ENCODE peak calls at places on chromosomes 6 and 20, in nine cellular contexts. L, R, F, K, Z, C, W, D and N are unnamed samples.

GRCh38 chr6:157403011-157403683 is 22.2 kb downstream of the ZDHHC14 start:
- DNase-seq in L (no peak), R (no peak), F (no peak), K (no peak), Z (no peak), C (no peak), W (no peak), D (no peak), N (no peak)

GRCh38 chr6:33205172-33206026 is 944 bp downstream of the HSD17B8 start:
- DNase-seq in L (no peak), R (no peak), F (peak; percentile 58), K (no peak), Z (peak; percentile 44), C (no peak), W (no peak), D (peak; percentile 55), N (no peak)

GRCh38 chr6:19472168-19472567 is 365.0 kb upstream of the ID4 start:
- DNase-seq in L (no peak), R (peak; percentile 64), F (no peak), K (peak; percentile 96), Z (peak; percentile 96), C (no peak), W (peak; percentile 48), D (no peak), N (no peak)

GRCh38 chr6:26363882-26364825 is 844 bp upstream of the BTN3A2 start:
- DNase-seq in L (no peak), R (no peak), F (no peak), K (no peak), Z (peak; percentile 14), C (peak; percentile 41), W (no peak), D (no peak), N (no peak)

GRCh38 chr20:24879875-24880274 is 69.2 kb upstream of the CST7 start:
- DNase-seq in L (no peak), R (no peak), F (peak; percentile 37), K (no peak), Z (no peak), C (no peak), W (no peak), D (no peak), N (no peak)

GRCh38 chr20:41029150-41029872 is 689 bp downstream of the TOP1 start:
- DNase-seq in L (no peak), R (no peak), F (peak; percentile 68), K (no peak), Z (no peak), C (no peak), W (no peak), D (peak; percentile 61), N (peak; percentile 53)

GRCh38 chr20:19885981-19886665 is 128.1 kb downstream of the RIN2 start:
- DNase-seq in L (peak; percentile 75), R (no peak), F (peak; percentile 79), K (no peak), Z (no peak), C (no peak), W (no peak), D (peak; percentile 72), N (peak; percentile 21)

GRCh38 chr20:6381887-6382286 is 259.1 kb upstream of the FERMT1 start:
- DNase-seq in L (no peak), R (no peak), F (no peak), K (no peak), Z (peak; percentile 7), C (no peak), W (no peak), D (no peak), N (peak; percentile 8)

GRCh38 chr20:1819311-1820136 is 75.7 kb upstream of the SIRPA start:
- DNase-seq in L (no peak), R (no peak), F (no peak), K (no peak), Z (no peak), C (no peak), W (no peak), D (peak; percentile 60), N (no peak)

GRCh38 chr6:46626228-46626909 is 26.2 kb downstream of the CYP39A1 start:
- DNase-seq in L (no peak), R (peak; percentile 4), F (no peak), K (no peak), Z (peak; percentile 56), C (peak; percentile 61), W (peak; percentile 7), D (no peak), N (peak; percentile 10)

GRCh38 chr6:160042014-160042773 is 73.3 kb downstream of the IGF2R start:
- DNase-seq in L (no peak), R (no peak), F (no peak), K (no peak), Z (peak; percentile 78), C (no peak), W (peak; percentile 55), D (no peak), N (no peak)

GRCh38 chr20:45080867-45081616 is 19.9 kb downstream of the KCNS1 start:
- DNase-seq in L (no peak), R (no peak), F (no peak), K (no peak), Z (no peak), C (no peak), W (no peak), D (no peak), N (peak; percentile 16)

GRCh38 chr6:53377289-53377688 is 28.5 kb upstream of the ELOVL5 start:
- DNase-seq in L (no peak), R (no peak), F (no peak), K (no peak), Z (no peak), C (no peak), W (no peak), D (no peak), N (no peak)

GRCh38 chr6:38184780-38185080 is 365.2 kb downstream of the ZFAND3 start:
- DNase-seq in L (no peak), R (no peak), F (no peak), K (no peak), Z (no peak), C (no peak), W (no peak), D (no peak), N (no peak)

GRCh38 chr6:13866291-13866690 is 51.9 kb upstream of the MCUR1 start:
- DNase-seq in L (no peak), R (no peak), F (no peak), K (no peak), Z (no peak), C (no peak), W (no peak), D (no peak), N (no peak)

DNA sequence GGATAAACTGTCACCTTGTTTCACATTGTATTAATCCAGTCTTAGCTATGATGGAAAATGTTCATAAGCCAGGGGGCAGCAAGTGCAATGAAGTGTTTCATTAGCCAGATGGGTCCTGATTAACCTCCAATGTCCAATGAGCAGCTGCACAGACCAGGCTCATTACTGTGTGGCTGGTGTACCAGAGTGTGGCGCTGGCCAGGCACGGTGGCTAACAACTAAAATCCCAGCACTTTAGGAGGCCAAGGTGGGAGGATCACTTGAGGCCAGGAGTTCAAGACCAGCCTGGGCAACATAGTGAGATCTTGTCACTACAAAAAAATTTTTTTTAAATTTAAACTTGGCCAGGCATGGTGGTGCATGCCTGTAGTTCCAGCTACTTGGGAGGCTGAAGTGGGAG is 201.7 kb upstream of the FOXQ1 start:
- DNase-seq in L (no peak), R (no peak), F (no peak), K (no peak), Z (no peak), C (no peak), W (no peak), D (no peak), N (no peak)
- TF ChIP-seq CTCF in L (no peak), R (peak; percentile 21), F (no peak), K (peak; percentile 20), Z (no peak), C (no peak), W (no peak), D (no peak), N (no peak)

DNA sequence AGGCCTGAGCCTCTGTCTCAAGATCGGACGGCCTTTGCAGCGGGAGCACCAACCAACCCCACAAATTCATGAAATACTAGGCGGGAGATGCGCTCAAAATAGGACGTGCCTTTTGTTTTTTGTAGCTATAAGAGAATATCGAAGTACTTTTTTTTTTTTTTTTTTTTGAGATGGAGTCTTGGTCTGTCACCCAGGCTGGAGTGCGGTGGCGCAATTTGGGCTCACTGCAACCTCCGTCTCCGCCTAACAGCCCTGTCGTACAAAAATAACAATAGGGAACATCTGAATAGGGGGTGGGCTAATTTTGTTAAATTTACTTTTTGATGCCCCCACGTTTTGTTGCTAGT is 5.9 kb upstream of the TUBB2A start:
- DNase-seq in L (no peak), R (no peak), F (no peak), K (no peak), Z (no peak), C (peak; percentile 44), W (peak; percentile 38), D (no peak), N (no peak)
- TF ChIP-seq CTCF in L (no peak), R (peak; percentile 26), F (no peak), K (no peak), Z (peak; percentile 4), C (no peak), W (no peak), D (no peak), N (no peak)

GRCh38 chr20:38728237-38728761 is 4.0 kb downstream of the SLC32A1 start:
- DNase-seq in L (no peak), R (no peak), F (no peak), K (no peak), Z (no peak), C (no peak), W (no peak), D (no peak), N (peak; percentile 13)

GRCh38 chr20:38725959-38726848 is 1.9 kb downstream of the SLC32A1 start:
- DNase-seq in L (no peak), R (no peak), F (no peak), K (no peak), Z (no peak), C (no peak), W (no peak), D (no peak), N (peak; percentile 92)

GRCh38 chr20:38725458-38725958 is 1.2 kb downstream of the SLC32A1 start:
- DNase-seq in L (no peak), R (no peak), F (no peak), K (no peak), Z (no peak), C (no peak), W (no peak), D (no peak), N (no peak)

GRCh38 chr20:38727602-38728236 is 3.4 kb downstream of the SLC32A1 start:
- DNase-seq in L (no peak), R (no peak), F (no peak), K (no peak), Z (no peak), C (no peak), W (no peak), D (no peak), N (no peak)

GRCh38 chr20:38726849-38727601 is 2.7 kb downstream of the SLC32A1 start:
- DNase-seq in L (no peak), R (no peak), F (no peak), K (no peak), Z (no peak), C (no peak), W (no peak), D (no peak), N (peak; percentile 94)
- TF ChIP-seq CTCF in L (peak; percentile 43), R (peak; percentile 7), F (no peak), K (no peak), Z (peak; percentile 29), C (no peak), W (no peak), D (no peak), N (peak; percentile 52)

DNA sequence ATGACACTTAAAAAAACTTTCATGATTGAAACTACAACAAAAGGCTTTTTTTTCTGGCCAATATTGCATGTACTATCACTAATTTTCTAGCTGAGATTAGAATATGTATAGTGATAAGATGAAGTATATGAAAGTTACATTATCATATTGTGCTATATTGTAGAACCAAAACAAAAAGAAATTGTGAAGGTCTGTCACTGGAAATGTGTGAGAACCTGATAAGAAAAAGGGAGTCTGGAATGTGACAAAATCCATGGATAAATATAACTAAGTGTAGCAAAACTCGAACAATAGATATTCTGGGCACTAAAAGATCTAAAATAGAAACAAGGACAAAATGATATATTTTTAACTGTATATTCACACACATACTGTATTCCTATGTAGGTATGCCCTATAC is 36.7 kb upstream of the FAM135A start:
- DNase-seq in L (no peak), R (no peak), F (no peak), K (no peak), Z (no peak), C (no peak), W (no peak), D (no peak), N (no peak)
- TF ChIP-seq CTCF in L (no peak), R (no peak), F (no peak), K (no peak), Z (no peak), C (no peak), W (no peak), D (no peak), N (no peak)